ENCODE peak calls at places on chromosomes 12 and 14, in nine cellular contexts. One of them, this sample, is unnamed.

GRCh38 chr14:92353447-92353846 is 30.5 kb downstream of the SLC24A4 start:
- DNase-seq in Calu3: no peak
- DNase-seq in astrocyte of the spinal cord: no peak
- DNase-seq in osteocyte: no peak
- DNase-seq in astrocyte of the cerebellum: no peak
- DNase-seq in esophagus squamous epithelium: no peak
- DNase-seq in left ventricle myocardium inferior: no peak
- DNase-seq in left lung: no peak
- DNase-seq in fibroblast of lung: no peak
- DNase-seq in this sample: no peak

GRCh38 chr12:32809846-32810245 is 54.1 kb upstream of the YARS2 start:
- DNase-seq in Calu3: no peak
- DNase-seq in astrocyte of the spinal cord: no peak
- DNase-seq in osteocyte: no peak
- DNase-seq in astrocyte of the cerebellum: no peak
- DNase-seq in esophagus squamous epithelium: no peak
- DNase-seq in left ventricle myocardium inferior: no peak
- DNase-seq in left lung: no peak
- DNase-seq in fibroblast of lung: no peak
- DNase-seq in this sample: no peak

GRCh38 chr12:26953447-26953846 is 15.2 kb downstream of the FGFR1OP2 start:
- DNase-seq in Calu3: no peak
- DNase-seq in astrocyte of the spinal cord: peak
- DNase-seq in osteocyte: no peak
- DNase-seq in astrocyte of the cerebellum: no peak
- DNase-seq in esophagus squamous epithelium: no peak
- DNase-seq in left ventricle myocardium inferior: no peak
- DNase-seq in left lung: peak
- DNase-seq in fibroblast of lung: peak
- DNase-seq in this sample: no peak

GRCh38 chr14:99266181-99267178 is 5.5 kb downstream of the BCL11B start:
- DNase-seq in Calu3: peak
- DNase-seq in astrocyte of the spinal cord: peak
- DNase-seq in osteocyte: peak
- DNase-seq in astrocyte of the cerebellum: peak
- DNase-seq in esophagus squamous epithelium: no peak
- DNase-seq in left ventricle myocardium inferior: peak
- DNase-seq in left lung: peak
- DNase-seq in fibroblast of lung: peak
- DNase-seq in this sample: peak

GRCh38 chr14:32259368-32260013 is 56.4 kb upstream of the RNU6-8 start:
- DNase-seq in Calu3: peak
- DNase-seq in astrocyte of the spinal cord: peak
- DNase-seq in osteocyte: no peak
- DNase-seq in astrocyte of the cerebellum: peak
- DNase-seq in esophagus squamous epithelium: no peak
- DNase-seq in left ventricle myocardium inferior: no peak
- DNase-seq in left lung: no peak
- DNase-seq in fibroblast of lung: peak
- DNase-seq in this sample: no peak

GRCh38 chr12:24244231-24244630 is 294.8 kb upstream of the SOX5 start:
- DNase-seq in Calu3: no peak
- DNase-seq in astrocyte of the spinal cord: no peak
- DNase-seq in osteocyte: no peak
- DNase-seq in astrocyte of the cerebellum: no peak
- DNase-seq in esophagus squamous epithelium: no peak
- DNase-seq in left ventricle myocardium inferior: no peak
- DNase-seq in left lung: no peak
- DNase-seq in fibroblast of lung: no peak
- DNase-seq in this sample: no peak

GRCh38 chr12:14418526-14418925 is 53.0 kb downstream of the ATF7IP start:
- DNase-seq in Calu3: no peak
- DNase-seq in astrocyte of the spinal cord: peak
- DNase-seq in osteocyte: no peak
- DNase-seq in astrocyte of the cerebellum: no peak
- DNase-seq in esophagus squamous epithelium: no peak
- DNase-seq in left ventricle myocardium inferior: no peak
- DNase-seq in left lung: no peak
- DNase-seq in fibroblast of lung: peak
- DNase-seq in this sample: no peak

GRCh38 chr14:48842785-48843184 is 743.4 kb downstream of the RPS29 start:
- DNase-seq in Calu3: no peak
- DNase-seq in astrocyte of the spinal cord: no peak
- DNase-seq in osteocyte: no peak
- DNase-seq in astrocyte of the cerebellum: no peak
- DNase-seq in esophagus squamous epithelium: no peak
- DNase-seq in left ventricle myocardium inferior: no peak
- DNase-seq in left lung: no peak
- DNase-seq in fibroblast of lung: no peak
- DNase-seq in this sample: no peak

GRCh38 chr12:91111366-91112321 is at the start of gene LUM:
- DNase-seq in Calu3: no peak
- DNase-seq in astrocyte of the spinal cord: peak
- DNase-seq in osteocyte: no peak
- DNase-seq in astrocyte of the cerebellum: no peak
- DNase-seq in esophagus squamous epithelium: no peak
- DNase-seq in left ventricle myocardium inferior: peak
- DNase-seq in left lung: peak
- DNase-seq in fibroblast of lung: peak
- DNase-seq in this sample: no peak

GRCh38 chr12:7127916-7128626 is 618 bp downstream of the RBP5 start:
- DNase-seq in Calu3: no peak
- DNase-seq in astrocyte of the spinal cord: no peak
- DNase-seq in osteocyte: no peak
- DNase-seq in astrocyte of the cerebellum: no peak
- DNase-seq in esophagus squamous epithelium: no peak
- DNase-seq in left ventricle myocardium inferior: no peak
- DNase-seq in left lung: no peak
- DNase-seq in fibroblast of lung: no peak
- DNase-seq in this sample: no peak

GRCh38 chr12:87953257-87953860 is 75.8 kb downstream of the C12orf50 start:
- DNase-seq in Calu3: peak
- DNase-seq in astrocyte of the spinal cord: peak
- DNase-seq in osteocyte: no peak
- DNase-seq in astrocyte of the cerebellum: peak
- DNase-seq in esophagus squamous epithelium: no peak
- DNase-seq in left ventricle myocardium inferior: no peak
- DNase-seq in left lung: no peak
- DNase-seq in fibroblast of lung: peak
- DNase-seq in this sample: no peak

GRCh38 chr12:113066806-113067400 is 10.4 kb downstream of the DTX1 start:
- DNase-seq in Calu3: no peak
- DNase-seq in astrocyte of the spinal cord: no peak
- DNase-seq in osteocyte: no peak
- DNase-seq in astrocyte of the cerebellum: no peak
- DNase-seq in esophagus squamous epithelium: no peak
- DNase-seq in left ventricle myocardium inferior: no peak
- DNase-seq in left lung: no peak
- DNase-seq in fibroblast of lung: no peak
- DNase-seq in this sample: no peak

GRCh38 chr14:80978403-80978802 is 23.0 kb downstream of the TSHR start:
- DNase-seq in Calu3: no peak
- DNase-seq in astrocyte of the spinal cord: no peak
- DNase-seq in osteocyte: no peak
- DNase-seq in astrocyte of the cerebellum: no peak
- DNase-seq in esophagus squamous epithelium: no peak
- DNase-seq in left ventricle myocardium inferior: no peak
- DNase-seq in left lung: no peak
- DNase-seq in fibroblast of lung: no peak
- DNase-seq in this sample: no peak

GRCh38 chr12:26798013-26798412 is 35.0 kb downstream of the ITPR2 start:
- DNase-seq in Calu3: no peak
- DNase-seq in astrocyte of the spinal cord: peak
- DNase-seq in osteocyte: no peak
- DNase-seq in astrocyte of the cerebellum: no peak
- DNase-seq in esophagus squamous epithelium: no peak
- DNase-seq in left ventricle myocardium inferior: no peak
- DNase-seq in left lung: no peak
- DNase-seq in fibroblast of lung: peak
- DNase-seq in this sample: no peak

GRCh38 chr14:104870368-104871144 is 5.5 kb downstream of the CEP170B start:
- DNase-seq in Calu3: peak
- DNase-seq in astrocyte of the spinal cord: no peak
- DNase-seq in osteocyte: no peak
- DNase-seq in astrocyte of the cerebellum: no peak
- DNase-seq in esophagus squamous epithelium: no peak
- DNase-seq in left ventricle myocardium inferior: peak
- DNase-seq in left lung: no peak
- DNase-seq in fibroblast of lung: no peak
- DNase-seq in this sample: peak
- TF ChIP-seq CTCF in Calu3: no peak
- TF ChIP-seq CTCF in astrocyte of the spinal cord: peak
- TF ChIP-seq CTCF in osteocyte: peak
- TF ChIP-seq CTCF in astrocyte of the cerebellum: peak
- TF ChIP-seq CTCF in esophagus squamous epithelium: peak
- TF ChIP-seq CTCF in left ventricle myocardium inferior: peak
- TF ChIP-seq CTCF in left lung: peak
- TF ChIP-seq CTCF in fibroblast of lung: no peak
- TF ChIP-seq CTCF in this sample: no peak

GRCh38 chr12:62934799-62935674 is at the start of gene PPM1H:
- DNase-seq in Calu3: peak
- DNase-seq in astrocyte of the spinal cord: peak
- DNase-seq in osteocyte: peak
- DNase-seq in astrocyte of the cerebellum: no peak
- DNase-seq in esophagus squamous epithelium: no peak
- DNase-seq in left ventricle myocardium inferior: peak
- DNase-seq in left lung: peak
- DNase-seq in fibroblast of lung: no peak
- DNase-seq in this sample: peak
- TF ChIP-seq CTCF in Calu3: peak
- TF ChIP-seq CTCF in astrocyte of the spinal cord: peak
- TF ChIP-seq CTCF in osteocyte: peak
- TF ChIP-seq CTCF in astrocyte of the cerebellum: peak
- TF ChIP-seq CTCF in esophagus squamous epithelium: peak
- TF ChIP-seq CTCF in left ventricle myocardium inferior: peak
- TF ChIP-seq CTCF in left lung: peak
- TF ChIP-seq CTCF in fibroblast of lung: no peak
- TF ChIP-seq CTCF in this sample: no peak

GRCh38 chr12:93127582-93128331 is 198.7 kb upstream of the EEA1 start:
- DNase-seq in Calu3: no peak
- DNase-seq in astrocyte of the spinal cord: peak
- DNase-seq in osteocyte: no peak
- DNase-seq in astrocyte of the cerebellum: peak
- DNase-seq in esophagus squamous epithelium: no peak
- DNase-seq in left ventricle myocardium inferior: peak
- DNase-seq in left lung: peak
- DNase-seq in fibroblast of lung: peak
- DNase-seq in this sample: peak
- TF ChIP-seq CTCF in Calu3: no peak
- TF ChIP-seq CTCF in astrocyte of the spinal cord: peak
- TF ChIP-seq CTCF in osteocyte: peak
- TF ChIP-seq CTCF in astrocyte of the cerebellum: peak
- TF ChIP-seq CTCF in esophagus squamous epithelium: no peak
- TF ChIP-seq CTCF in left ventricle myocardium inferior: peak
- TF ChIP-seq CTCF in left lung: peak
- TF ChIP-seq CTCF in fibroblast of lung: no peak
- TF ChIP-seq CTCF in this sample: no peak

DNA sequence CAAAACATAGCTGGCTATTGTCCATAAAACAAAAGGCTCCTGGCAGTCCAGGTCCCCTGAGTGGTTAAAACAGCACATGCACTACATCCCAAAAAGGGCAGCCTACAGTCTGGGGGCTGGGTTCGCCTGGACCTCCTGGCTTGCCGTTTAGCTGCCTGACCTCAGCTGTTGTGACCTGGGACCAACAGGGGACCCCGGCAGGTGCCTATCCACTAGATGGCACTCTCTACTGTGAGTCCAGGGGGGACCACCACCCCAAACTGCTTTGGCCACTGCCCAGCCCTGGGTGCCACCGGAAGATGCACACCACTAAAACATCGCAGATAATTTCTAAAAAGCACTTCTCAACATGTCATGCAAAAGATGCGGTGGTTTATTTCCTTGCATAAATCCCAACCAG is 2.9 kb upstream of the RTL1 start:
- DNase-seq in Calu3: no peak
- DNase-seq in astrocyte of the spinal cord: no peak
- DNase-seq in osteocyte: no peak
- DNase-seq in astrocyte of the cerebellum: no peak
- DNase-seq in esophagus squamous epithelium: no peak
- DNase-seq in left ventricle myocardium inferior: no peak
- DNase-seq in left lung: no peak
- DNase-seq in fibroblast of lung: no peak
- DNase-seq in this sample: no peak
- TF ChIP-seq CTCF in Calu3: no peak
- TF ChIP-seq CTCF in astrocyte of the spinal cord: peak
- TF ChIP-seq CTCF in osteocyte: peak
- TF ChIP-seq CTCF in astrocyte of the cerebellum: peak
- TF ChIP-seq CTCF in esophagus squamous epithelium: no peak
- TF ChIP-seq CTCF in left ventricle myocardium inferior: no peak
- TF ChIP-seq CTCF in left lung: no peak
- TF ChIP-seq CTCF in fibroblast of lung: no peak
- TF ChIP-seq CTCF in this sample: no peak